ENCODE peak calls at places on chromosome 2, in seven cellular contexts. Y, A, R, L, B, J and V are unnamed samples.

GRCh38 chr2:181680055-181680936 is at the start of gene NEUROD1:
- DNase-seq in B (no peak), A (no peak), J (no peak), L (no peak), R (no peak), Y (no peak), V (no peak)

GRCh38 chr2:206201075-206201848 is 41.6 kb downstream of the EEF1B2 start:
- DNase-seq in R (no peak), L (no peak), J (no peak), A (no peak), Y (no peak), B (no peak), V (no peak)

GRCh38 chr2:71876542-71877451 is 270.9 kb downstream of the CYP26B1 start:
- DNase-seq in A (no peak), L (no peak), R (no peak), B (no peak), Y (no peak), J (no peak), V (no peak)

GRCh38 chr2:63692002-63692606 is 103.3 kb downstream of the MDH1 start:
- DNase-seq in J (no peak), Y (peak), A (peak), R (peak), L (no peak), B (peak), V (no peak)

GRCh38 chr2:9234680-9235387 is 28.2 kb downstream of the ASAP2 start:
- DNase-seq in B (peak), L (no peak), J (no peak), R (peak), Y (peak), A (peak), V (no peak)

GRCh38 chr2:111957872-111958354 is 59.5 kb downstream of the MERTK start:
- DNase-seq in L (no peak), Y (no peak), B (no peak), J (peak), A (no peak), R (no peak), V (no peak)

GRCh38 chr2:8119782-8120551 is 561.9 kb upstream of the ID2 start:
- DNase-seq in L (no peak), J (peak), Y (peak), R (peak), B (peak), A (no peak), V (no peak)

GRCh38 chr2:224181534-224182155 is 142.6 kb upstream of the SERPINE2 start:
- DNase-seq in R (no peak), J (no peak), Y (peak), L (no peak), B (no peak), A (no peak), V (no peak)

GRCh38 chr2:187051350-187051749 is 202.4 kb upstream of the ZSWIM2 start:
- DNase-seq in B (no peak), A (no peak), Y (no peak), R (no peak), J (no peak), L (no peak), V (no peak)

GRCh38 chr2:136143603-136144451 is 25.9 kb upstream of the CXCR4 start:
- DNase-seq in J (no peak), A (no peak), R (no peak), L (no peak), B (no peak), Y (no peak), V (no peak)

GRCh38 chr2:96897491-96898134 is 27.7 kb upstream of the SEMA4C start:
- DNase-seq in Y (no peak), J (no peak), L (peak), B (no peak), R (no peak), A (no peak), V (no peak)

GRCh38 chr2:197125000-197125399 is 185.6 kb downstream of the ANKRD44 start:
- DNase-seq in Y (no peak), L (no peak), B (no peak), J (no peak), A (no peak), R (peak), V (no peak)

GRCh38 chr2:127911737-127912136 is 26.0 kb upstream of the AMMECR1L start:
- DNase-seq in A (no peak), J (no peak), Y (no peak), L (no peak), B (no peak), R (no peak), V (no peak)

GRCh38 chr2:191333911-191334357 is 88.7 kb downstream of the MYO1B start:
- DNase-seq in L (peak), B (peak), J (no peak), Y (peak), A (no peak), R (peak), V (no peak)

GRCh38 chr2:37631292-37631691 is 40.1 kb downstream of the CDC42EP3 start:
- DNase-seq in A (no peak), L (no peak), J (no peak), Y (no peak), R (no peak), B (no peak), V (no peak)

GRCh38 chr2:29010946-29011649 is 30.0 kb downstream of the TOGARAM2 start:
- DNase-seq in L (peak), Y (no peak), J (no peak), A (no peak), B (no peak), R (peak), V (no peak)

GRCh38 chr2:28398101-28398834 is 5.6 kb downstream of the FOSL2 start:
- DNase-seq in J (peak), B (no peak), L (peak), A (peak), Y (no peak), R (peak), V (no peak)

GRCh38 chr2:98899041-98899702 is 36.9 kb downstream of the CRACDL start:
- DNase-seq in B (no peak), J (peak), A (no peak), R (no peak), Y (no peak), L (no peak), V (peak)

GRCh38 chr2:189585357-189585756 is 4.8 kb upstream of the SLC40A1 start:
- DNase-seq in J (no peak), Y (no peak), R (no peak), A (no peak), L (no peak), B (no peak), V (no peak)

GRCh38 chr2:240319221-240319854 is 116.1 kb upstream of the GPC1 start:
- DNase-seq in L (no peak), A (no peak), J (peak), R (no peak), Y (no peak), B (no peak), V (no peak)

GRCh38 chr2:104774631-104775030 is 79.3 kb upstream of the POU3F3 start:
- DNase-seq in L (no peak), J (no peak), B (no peak), A (no peak), R (peak), Y (no peak), V (no peak)

GRCh38 chr2:113157897-113158753 is 15.6 kb upstream of the PSD4 start:
- DNase-seq in R (no peak), B (peak), A (no peak), Y (peak), L (no peak), J (peak), V (no peak)

GRCh38 chr2:84674099-84674498 is 157.8 kb downstream of the DNAH6 start:
- DNase-seq in B (no peak), R (no peak), J (no peak), A (no peak), Y (no peak), L (no peak), V (no peak)

GRCh38 chr2:162475661-162476060 is 131.7 kb downstream of the GCA start:
- DNase-seq in R (peak), A (no peak), Y (peak), L (no peak), J (no peak), B (no peak), V (no peak)